ENCODE peak calls at places on chromosome 20, in ten cellular contexts. J is nephron progenitor cell, V is HS-27A, W is fibroblast of the conjunctiva, N is heart right ventricle, P is choroid plexus epithelial cell, H is astrocyte, U is NCI-H510A treated with DMSO at 0.1 percent for 48 hours, L is bronchial epithelial cell, C is HS-5. Y is an unnamed sample.

GRCh38 chr20:17612287-17612974 is 42.6 kb downstream of the DSTN start:
- DNase-seq in J (no peak), V (no peak), W (no peak), N (no peak), P (peak), H (peak), U (no peak), L (peak), C (no peak), Y (no peak)

GRCh38 chr20:19692685-19693119 is 65.4 kb upstream of the RIN2 start:
- DNase-seq in J (peak), V (no peak), W (no peak), N (peak), P (peak), H (peak), U (peak), L (peak), C (no peak), Y (peak)

GRCh38 chr20:49765413-49765736 is 47.3 kb upstream of the SLC9A8 start:
- DNase-seq in J (no peak), V (no peak), W (no peak), N (no peak), P (no peak), H (no peak), U (no peak), L (no peak), C (no peak), Y (no peak)

GRCh38 chr20:8527998-8528397 is 395.9 kb downstream of the PLCB1 start:
- DNase-seq in J (no peak), V (peak), W (peak), N (no peak), P (peak), H (peak), U (no peak), L (peak), C (peak), Y (no peak)

GRCh38 chr20:12963456-12963855 is 45.3 kb upstream of the SPTLC3 start:
- DNase-seq in J (no peak), V (no peak), W (no peak), N (no peak), P (no peak), H (no peak), U (no peak), L (no peak), C (no peak), Y (no peak)

GRCh38 chr20:25320035-25320800 is 70.4 kb downstream of the ABHD12 start:
- DNase-seq in J (no peak), V (no peak), W (no peak), N (no peak), P (no peak), H (no peak), U (peak), L (no peak), C (no peak), Y (no peak)

GRCh38 chr20:44754554-44754953 is 8.9 kb downstream of the KCNK15 start:
- DNase-seq in J (peak), V (no peak), W (no peak), N (no peak), P (no peak), H (no peak), U (no peak), L (no peak), C (no peak), Y (no peak)

GRCh38 chr20:17628101-17628841 is 53.8 kb downstream of the RRBP1 start:
- DNase-seq in J (no peak), V (no peak), W (no peak), N (no peak), P (no peak), H (no peak), U (no peak), L (no peak), C (no peak), Y (no peak)

GRCh38 chr20:56778765-56779195 is 149.7 kb downstream of the TFAP2C start:
- DNase-seq in J (no peak), V (no peak), W (peak), N (no peak), P (peak), H (peak), U (no peak), L (no peak), C (no peak), Y (no peak)

GRCh38 chr20:32441638-32442037 is 83.5 kb downstream of the ASXL1 start:
- DNase-seq in J (no peak), V (no peak), W (no peak), N (no peak), P (no peak), H (no peak), U (no peak), L (no peak), C (no peak), Y (no peak)

Y was measured in NCI-H1417.